ENCODE peak calls at places on chromosomes 13 and 19, in nine cellular contexts. W, U, A, G, I, J, K, P and M are unnamed samples.

GRCh38 chr19:41646589-41647204 is 19.8 kb upstream of the CEACAM4 start:
- DNase-seq in W (peak; percentile 30), U (no peak), A (no peak), G (no peak), I (no peak), J (peak; percentile 54), K (peak; percentile 16), P (no peak), M (no peak)

GRCh38 chr19:50556236-50557008 is 11.8 kb downstream of the LRRC4B start:
- DNase-seq in W (peak; percentile 82), U (peak; percentile 59), A (peak; percentile 73), G (peak; percentile 57), I (peak; percentile 19), J (peak; percentile 91), K (peak; percentile 51), P (no peak), M (peak; percentile 79)

GRCh38 chr19:4233282-4233853 is 4.0 kb downstream of the EBI3 start:
- DNase-seq in W (peak; percentile 48), U (peak; percentile 8), A (peak; percentile 40), G (peak; percentile 32), I (no peak), J (peak; percentile 90), K (peak; percentile 25), P (no peak), M (peak; percentile 81)

GRCh38 chr19:30227661-30228112 is 144.5 kb upstream of the ZNF536 start:
- DNase-seq in W (peak; percentile 48), U (peak; percentile 24), A (no peak), G (peak; percentile 25), I (no peak), J (peak; percentile 72), K (peak; percentile 12), P (peak; percentile 66), M (peak; percentile 67)

GRCh38 chr13:92103673-92104296 is 705.4 kb downstream of the GPC5 start:
- DNase-seq in W (peak; percentile 23), U (peak; percentile 9), A (no peak), G (peak; percentile 40), I (no peak), J (no peak), K (no peak), P (no peak), M (no peak)

GRCh38 chr13:106594986-106595385 is 27.0 kb upstream of the ARGLU1 start:
- DNase-seq in W (no peak), U (no peak), A (no peak), G (no peak), I (no peak), J (no peak), K (no peak), P (no peak), M (no peak)

GRCh38 chr19:35742121-35742724 is at the start of gene IGFLR1:
- DNase-seq in W (no peak), U (no peak), A (no peak), G (no peak), I (no peak), J (peak; percentile 94), K (no peak), P (no peak), M (no peak)

GRCh38 chr19:29855087-29855486 is 43.3 kb downstream of the CCNE1 start:
- DNase-seq in W (no peak), U (no peak), A (no peak), G (no peak), I (no peak), J (no peak), K (no peak), P (no peak), M (no peak)

GRCh38 chr13:28237944-28238343 is 99.6 kb downstream of the PAN3 start:
- DNase-seq in W (no peak), U (no peak), A (no peak), G (no peak), I (no peak), J (no peak), K (no peak), P (no peak), M (no peak)

DNA sequence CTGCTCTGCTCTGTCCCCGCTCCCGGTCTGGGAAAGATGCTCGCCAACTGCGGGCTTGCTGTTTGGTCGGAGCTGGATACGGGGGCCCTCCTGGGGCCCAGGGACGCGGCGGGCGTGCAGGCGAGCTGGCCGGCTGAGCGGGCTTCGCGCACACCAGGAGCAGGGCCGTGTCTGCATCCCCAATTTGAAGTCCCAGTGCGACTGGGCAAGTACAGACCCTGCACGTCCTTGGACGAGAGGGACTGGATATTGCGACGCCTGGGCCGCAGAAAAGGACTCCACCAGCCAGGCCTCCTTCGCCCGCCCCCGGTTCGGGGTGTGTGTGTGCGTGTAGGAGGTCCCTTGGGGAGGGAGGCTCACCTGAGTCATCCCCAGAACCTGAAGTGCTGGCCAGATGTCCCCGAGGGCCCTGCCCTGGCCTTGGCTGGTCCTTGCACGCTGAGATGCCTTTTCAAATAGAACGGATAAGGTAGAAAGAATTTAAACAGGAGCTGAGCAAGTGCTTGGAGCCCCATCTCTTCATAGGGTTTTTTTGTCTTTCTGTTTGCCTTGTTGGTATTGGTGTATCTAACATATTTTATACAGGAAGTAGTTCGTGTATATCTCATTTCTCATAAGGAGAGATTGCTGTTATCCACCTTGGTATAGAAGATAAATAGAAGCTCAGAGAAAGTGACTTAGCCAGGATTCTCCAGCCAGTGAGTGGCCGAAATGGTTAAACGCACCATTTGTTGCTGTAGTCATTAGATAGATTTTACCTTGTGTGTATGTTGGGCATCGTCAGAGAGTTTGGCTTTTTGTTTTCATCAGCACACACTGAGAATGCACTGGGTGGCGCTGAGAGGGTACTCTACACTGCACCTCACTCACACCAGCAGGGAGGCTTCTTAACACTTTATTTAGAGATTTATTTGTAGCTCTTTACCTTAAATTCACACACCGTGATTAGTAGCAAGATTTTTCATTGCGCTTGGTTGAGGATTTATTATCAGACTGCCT is 1.1 kb downstream of the NAXD start:
- DNase-seq in W (peak; percentile 64), U (peak; percentile 72), A (no peak), G (peak; percentile 45), I (no peak), J (peak; percentile 73), K (peak; percentile 86), P (peak; percentile 78), M (peak; percentile 39)
- TF ChIP-seq CTCF in W (peak; percentile 41), U (no peak), A (no peak), G (peak; percentile 48), I (peak; percentile 20), J (no peak), K (no peak), P (no peak), M (no peak)

GRCh38 chr13:30255696-30256095 is 51.7 kb downstream of the KATNAL1 start:
- DNase-seq in W (no peak), U (no peak), A (no peak), G (no peak), I (no peak), J (no peak), K (peak; percentile 25), P (no peak), M (no peak)
- TF ChIP-seq CTCF in W (peak; percentile 28), U (peak; percentile 13), A (no peak), G (no peak), I (no peak), J (no peak), K (peak; percentile 5), P (peak; percentile 47), M (no peak)

GRCh38 chr13:40254394-40254793 is 412.0 kb downstream of the FOXO1 start:
- DNase-seq in W (no peak), U (no peak), A (no peak), G (no peak), I (no peak), J (no peak), K (no peak), P (no peak), M (no peak)

GRCh38 chr13:40255551-40255950 is 410.9 kb downstream of the FOXO1 start:
- DNase-seq in W (no peak), U (no peak), A (no peak), G (no peak), I (no peak), J (no peak), K (no peak), P (no peak), M (no peak)

GRCh38 chr13:40252241-40252640 is 414.2 kb downstream of the FOXO1 start:
- DNase-seq in W (no peak), U (no peak), A (no peak), G (no peak), I (no peak), J (no peak), K (no peak), P (no peak), M (no peak)

GRCh38 chr13:40247845-40248244 is 418.6 kb downstream of the FOXO1 start:
- DNase-seq in W (peak; percentile 22), U (no peak), A (no peak), G (peak; percentile 38), I (no peak), J (no peak), K (peak; percentile 60), P (no peak), M (no peak)

DNA sequence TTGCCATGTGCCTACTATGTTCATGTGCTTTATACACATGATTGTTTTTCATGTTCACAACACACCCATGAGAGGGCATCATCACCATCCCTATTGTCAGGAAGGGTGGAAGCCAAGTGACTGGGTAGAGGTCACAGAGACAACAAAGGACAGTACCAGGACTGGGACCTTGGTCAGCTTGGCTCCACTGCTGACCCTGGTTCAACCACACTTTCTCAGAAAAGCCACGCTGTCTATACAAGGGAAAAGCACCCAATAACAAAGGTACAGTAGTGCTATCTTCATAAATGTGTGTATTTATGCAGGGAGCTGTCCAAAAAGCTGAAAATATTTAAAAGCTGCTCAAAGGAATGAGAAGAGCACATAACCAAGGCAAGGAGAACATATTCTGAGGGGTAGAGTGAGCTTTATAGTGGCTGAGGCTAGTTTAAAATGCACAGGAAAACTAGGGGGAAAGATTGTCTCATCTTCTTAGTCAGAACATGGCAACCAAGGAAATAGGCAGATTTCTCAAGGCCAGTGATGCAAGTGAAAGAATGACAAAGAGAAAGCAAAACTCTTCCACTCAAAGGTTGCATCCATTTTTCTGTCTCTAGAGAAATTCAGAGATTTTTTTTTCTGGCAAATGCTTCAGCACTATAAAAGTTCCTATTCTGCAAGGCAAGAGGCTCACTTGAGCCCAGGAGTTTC is 415.0 kb downstream of the FOXO1 start:
- DNase-seq in W (no peak), U (no peak), A (no peak), G (no peak), I (no peak), J (peak; percentile 11), K (peak; percentile 74), P (no peak), M (no peak)
- TF ChIP-seq CTCF in W (no peak), U (no peak), A (no peak), G (no peak), I (no peak), J (no peak), K (no peak), P (no peak), M (no peak)

GRCh38 chr19:6427131-6427530 is 2.5 kb upstream of the KHSRP start:
- DNase-seq in W (no peak), U (no peak), A (no peak), G (no peak), I (no peak), J (no peak), K (no peak), P (no peak), M (no peak)

GRCh38 chr19:6425732-6426686 is 1.4 kb upstream of the KHSRP start:
- DNase-seq in W (peak; percentile 19), U (no peak), A (no peak), G (no peak), I (no peak), J (peak; percentile 37), K (no peak), P (no peak), M (no peak)

GRCh38 chr19:6423499-6424189 is 967 bp downstream of the KHSRP start:
- DNase-seq in W (peak; percentile 50), U (peak; percentile 42), A (no peak), G (peak; percentile 33), I (no peak), J (peak; percentile 64), K (peak; percentile 49), P (no peak), M (no peak)

GRCh38 chr19:6424190-6424938 is at the start of gene KHSRP:
- DNase-seq in W (no peak), U (no peak), A (no peak), G (no peak), I (no peak), J (peak; percentile 33), K (no peak), P (no peak), M (peak; percentile 61)

GRCh38 chr19:6424939-6425731 is 524 bp upstream of the KHSRP start:
- DNase-seq in W (peak; percentile 100), U (peak; percentile 100), A (peak; percentile 99), G (peak; percentile 100), I (peak; percentile 99), J (peak; percentile 100), K (peak; percentile 100), P (peak; percentile 100), M (peak; percentile 95)
- TF ChIP-seq CTCF in W (no peak), U (no peak), A (no peak), G (no peak), I (no peak), J (no peak), K (no peak), P (no peak), M (no peak)